ENCODE peak calls at places on chromosomes 6 and 20, in nine cellular contexts. One of them, this sample, is unnamed.

GRCh38 chr6:47477497-47478232 is at the start of gene CD2AP:
- DNase-seq in A549: peak; percentile 73
- DNase-seq in CD8-positive, alpha-beta T cell: peak; percentile 96
- DNase-seq in adrenal gland: peak; percentile 88
- DNase-seq in right lobe of liver: peak; percentile 91
- DNase-seq in thyroid gland: peak; percentile 91
- DNase-seq in foreskin fibroblast: peak; percentile 90
- DNase-seq in lower lobe of right lung: peak; percentile 89
- DNase-seq in heart right ventricle: peak; percentile 86
- DNase-seq in this sample: peak; percentile 89

GRCh38 chr6:121319112-121319553 is 15.1 kb downstream of the TBC1D32 start:
- DNase-seq in A549: peak; percentile 15
- DNase-seq in CD8-positive, alpha-beta T cell: no peak
- DNase-seq in adrenal gland: no peak
- DNase-seq in right lobe of liver: no peak
- DNase-seq in thyroid gland: no peak
- DNase-seq in foreskin fibroblast: peak; percentile 45
- DNase-seq in lower lobe of right lung: no peak
- DNase-seq in heart right ventricle: no peak
- DNase-seq in this sample: peak; percentile 30

GRCh38 chr6:77425216-77425615 is 38.1 kb downstream of the HTR1B start:
- DNase-seq in A549: no peak
- DNase-seq in CD8-positive, alpha-beta T cell: no peak
- DNase-seq in adrenal gland: no peak
- DNase-seq in right lobe of liver: no peak
- DNase-seq in thyroid gland: no peak
- DNase-seq in foreskin fibroblast: peak; percentile 28
- DNase-seq in lower lobe of right lung: no peak
- DNase-seq in heart right ventricle: no peak
- DNase-seq in this sample: no peak

GRCh38 chr6:76466286-76466685 is 393.8 kb upstream of the IMPG1 start:
- DNase-seq in A549: no peak
- DNase-seq in CD8-positive, alpha-beta T cell: no peak
- DNase-seq in adrenal gland: no peak
- DNase-seq in right lobe of liver: no peak
- DNase-seq in thyroid gland: no peak
- DNase-seq in foreskin fibroblast: no peak
- DNase-seq in lower lobe of right lung: no peak
- DNase-seq in heart right ventricle: no peak
- DNase-seq in this sample: no peak

GRCh38 chr6:20350215-20350614 is 51.5 kb upstream of the E2F3 start:
- DNase-seq in A549: no peak
- DNase-seq in CD8-positive, alpha-beta T cell: no peak
- DNase-seq in adrenal gland: no peak
- DNase-seq in right lobe of liver: no peak
- DNase-seq in thyroid gland: no peak
- DNase-seq in foreskin fibroblast: peak; percentile 17
- DNase-seq in lower lobe of right lung: no peak
- DNase-seq in heart right ventricle: no peak
- DNase-seq in this sample: peak; percentile 58

GRCh38 chr6:118783931-118784528 is 109.9 kb upstream of the ASF1A start:
- DNase-seq in A549: no peak
- DNase-seq in CD8-positive, alpha-beta T cell: no peak
- DNase-seq in adrenal gland: no peak
- DNase-seq in right lobe of liver: no peak
- DNase-seq in thyroid gland: no peak
- DNase-seq in foreskin fibroblast: peak; percentile 9
- DNase-seq in lower lobe of right lung: no peak
- DNase-seq in heart right ventricle: no peak
- DNase-seq in this sample: no peak

GRCh38 chr6:116572162-116572561 is 858 bp downstream of the RWDD1 start:
- DNase-seq in A549: peak; percentile 18
- DNase-seq in CD8-positive, alpha-beta T cell: no peak
- DNase-seq in adrenal gland: peak; percentile 57
- DNase-seq in right lobe of liver: peak; percentile 45
- DNase-seq in thyroid gland: peak; percentile 21
- DNase-seq in foreskin fibroblast: peak; percentile 71
- DNase-seq in lower lobe of right lung: no peak
- DNase-seq in heart right ventricle: no peak
- DNase-seq in this sample: peak; percentile 42

GRCh38 chr6:166530211-166531045 is 56.0 kb downstream of the RAMACL start:
- DNase-seq in A549: peak; percentile 31
- DNase-seq in CD8-positive, alpha-beta T cell: no peak
- DNase-seq in adrenal gland: no peak
- DNase-seq in right lobe of liver: no peak
- DNase-seq in thyroid gland: no peak
- DNase-seq in foreskin fibroblast: no peak
- DNase-seq in lower lobe of right lung: no peak
- DNase-seq in heart right ventricle: no peak
- DNase-seq in this sample: peak; percentile 43

GRCh38 chr20:58389324-58389967 is 417 bp downstream of the VAPB start:
- DNase-seq in A549: no peak
- DNase-seq in CD8-positive, alpha-beta T cell: peak; percentile 53
- DNase-seq in adrenal gland: peak; percentile 56
- DNase-seq in right lobe of liver: peak; percentile 50
- DNase-seq in thyroid gland: peak; percentile 41
- DNase-seq in foreskin fibroblast: peak; percentile 70
- DNase-seq in lower lobe of right lung: no peak
- DNase-seq in heart right ventricle: no peak
- DNase-seq in this sample: peak; percentile 47

GRCh38 chr6:161418458-161418945 is 144.6 kb upstream of the AGPAT4 start:
- DNase-seq in A549: no peak
- DNase-seq in CD8-positive, alpha-beta T cell: no peak
- DNase-seq in adrenal gland: peak; percentile 76
- DNase-seq in right lobe of liver: no peak
- DNase-seq in thyroid gland: no peak
- DNase-seq in foreskin fibroblast: peak; percentile 89
- DNase-seq in lower lobe of right lung: no peak
- DNase-seq in heart right ventricle: no peak
- DNase-seq in this sample: peak; percentile 82

GRCh38 chr20:53133134-53133533 is 161.0 kb downstream of the TSHZ2 start:
- DNase-seq in A549: no peak
- DNase-seq in CD8-positive, alpha-beta T cell: no peak
- DNase-seq in adrenal gland: no peak
- DNase-seq in right lobe of liver: no peak
- DNase-seq in thyroid gland: no peak
- DNase-seq in foreskin fibroblast: no peak
- DNase-seq in lower lobe of right lung: no peak
- DNase-seq in heart right ventricle: no peak
- DNase-seq in this sample: no peak

GRCh38 chr6:170291271-170292110 is 613 bp upstream of the DLL1 start:
- DNase-seq in A549: no peak
- DNase-seq in CD8-positive, alpha-beta T cell: peak; percentile 55
- DNase-seq in adrenal gland: peak; percentile 60
- DNase-seq in right lobe of liver: peak; percentile 84
- DNase-seq in thyroid gland: peak; percentile 34
- DNase-seq in foreskin fibroblast: peak; percentile 59
- DNase-seq in lower lobe of right lung: peak; percentile 68
- DNase-seq in heart right ventricle: peak; percentile 82
- DNase-seq in this sample: peak; percentile 76

GRCh38 chr20:34083137-34083536 is 28.9 kb downstream of the EIF2S2 start:
- DNase-seq in A549: no peak
- DNase-seq in CD8-positive, alpha-beta T cell: no peak
- DNase-seq in adrenal gland: peak; percentile 96
- DNase-seq in right lobe of liver: peak; percentile 52
- DNase-seq in thyroid gland: peak; percentile 88
- DNase-seq in foreskin fibroblast: peak; percentile 82
- DNase-seq in lower lobe of right lung: peak; percentile 89
- DNase-seq in heart right ventricle: peak; percentile 78
- DNase-seq in this sample: peak; percentile 88

GRCh38 chr6:2007165-2007564 is 238.2 kb downstream of the GMDS start:
- DNase-seq in A549: no peak
- DNase-seq in CD8-positive, alpha-beta T cell: no peak
- DNase-seq in adrenal gland: no peak
- DNase-seq in right lobe of liver: no peak
- DNase-seq in thyroid gland: no peak
- DNase-seq in foreskin fibroblast: no peak
- DNase-seq in lower lobe of right lung: no peak
- DNase-seq in heart right ventricle: no peak
- DNase-seq in this sample: no peak

GRCh38 chr6:2004888-2005287 is 240.5 kb downstream of the GMDS start:
- DNase-seq in A549: no peak
- DNase-seq in CD8-positive, alpha-beta T cell: no peak
- DNase-seq in adrenal gland: no peak
- DNase-seq in right lobe of liver: no peak
- DNase-seq in thyroid gland: no peak
- DNase-seq in foreskin fibroblast: no peak
- DNase-seq in lower lobe of right lung: no peak
- DNase-seq in heart right ventricle: no peak
- DNase-seq in this sample: no peak

GRCh38 chr6:2008383-2008976 is 236.9 kb downstream of the GMDS start:
- DNase-seq in A549: no peak
- DNase-seq in CD8-positive, alpha-beta T cell: no peak
- DNase-seq in adrenal gland: no peak
- DNase-seq in right lobe of liver: no peak
- DNase-seq in thyroid gland: no peak
- DNase-seq in foreskin fibroblast: peak; percentile 45
- DNase-seq in lower lobe of right lung: no peak
- DNase-seq in heart right ventricle: no peak
- DNase-seq in this sample: peak; percentile 71
- H3K4me3 ChIP-seq in A549: no peak overlapping the region
- H3K4me3 ChIP-seq in CD8-positive, alpha-beta T cell: no peak overlapping the region
- H3K4me3 ChIP-seq in adrenal gland: no peak overlapping the region
- H3K4me3 ChIP-seq in right lobe of liver: no peak overlapping the region
- H3K4me3 ChIP-seq in thyroid gland: no peak overlapping the region
- H3K4me3 ChIP-seq in foreskin fibroblast: no peak overlapping the region
- H3K4me3 ChIP-seq in lower lobe of right lung: no peak overlapping the region
- H3K4me3 ChIP-seq in heart right ventricle: no peak overlapping the region
- H3K4me3 ChIP-seq in this sample: no peak overlapping the region

DNA sequence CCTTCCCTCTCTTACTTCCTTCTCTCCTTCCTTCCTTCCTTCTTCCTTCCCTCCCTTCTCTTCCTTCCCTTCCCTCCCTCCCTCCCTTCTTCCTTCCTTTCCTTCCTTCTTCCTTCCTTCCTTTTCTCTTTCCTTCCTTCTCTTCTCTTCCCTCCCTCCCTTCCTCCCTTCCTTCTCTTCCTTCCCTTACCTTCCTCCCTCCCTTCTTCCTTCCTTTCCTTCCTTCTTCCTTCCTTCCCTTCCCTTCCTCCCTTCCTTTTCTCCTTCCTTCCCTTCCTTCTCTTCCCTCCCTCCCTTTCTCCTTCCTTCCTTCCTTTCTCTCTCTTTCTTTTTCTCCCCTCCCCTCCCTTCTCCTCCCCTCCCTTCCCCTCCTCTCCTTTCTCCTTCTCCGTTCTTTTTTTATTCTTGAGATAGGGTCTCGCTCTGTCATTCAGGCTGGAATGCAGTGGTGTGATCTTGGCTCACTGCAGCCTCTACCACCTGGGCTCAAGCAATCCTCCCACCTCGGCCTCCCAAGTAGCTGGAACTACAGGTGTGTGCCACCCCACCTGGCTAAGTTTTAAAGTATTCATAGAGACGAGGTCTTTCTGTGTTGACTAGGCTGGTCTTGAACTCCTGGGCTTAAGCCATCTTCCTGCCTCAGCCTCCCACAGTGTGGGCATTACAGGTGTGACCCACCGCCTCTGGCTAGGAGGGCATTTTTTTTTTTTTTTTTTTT is 1.1 kb upstream of the ZNF512B start:
- DNase-seq in A549: no peak
- DNase-seq in CD8-positive, alpha-beta T cell: no peak
- DNase-seq in adrenal gland: no peak
- DNase-seq in right lobe of liver: no peak
- DNase-seq in thyroid gland: no peak
- DNase-seq in foreskin fibroblast: no peak
- DNase-seq in lower lobe of right lung: no peak
- DNase-seq in heart right ventricle: no peak
- DNase-seq in this sample: no peak
- H3K4me3 ChIP-seq in A549: no peak overlapping the region
- H3K4me3 ChIP-seq in CD8-positive, alpha-beta T cell: no peak overlapping the region
- H3K4me3 ChIP-seq in adrenal gland: no peak overlapping the region
- H3K4me3 ChIP-seq in right lobe of liver: no peak overlapping the region
- H3K4me3 ChIP-seq in thyroid gland: no peak overlapping the region
- H3K4me3 ChIP-seq in foreskin fibroblast: no peak overlapping the region
- H3K4me3 ChIP-seq in lower lobe of right lung: no peak overlapping the region
- H3K4me3 ChIP-seq in heart right ventricle: no peak overlapping the region
- H3K4me3 ChIP-seq in this sample: no peak overlapping the region

GRCh38 chr6:38846361-38846760 is 131.2 kb downstream of the DNAH8 start:
- DNase-seq in A549: no peak
- DNase-seq in CD8-positive, alpha-beta T cell: no peak
- DNase-seq in adrenal gland: no peak
- DNase-seq in right lobe of liver: peak; percentile 35
- DNase-seq in thyroid gland: no peak
- DNase-seq in foreskin fibroblast: no peak
- DNase-seq in lower lobe of right lung: no peak
- DNase-seq in heart right ventricle: no peak
- DNase-seq in this sample: no peak

GRCh38 chr6:38845931-38846330 is 130.8 kb downstream of the DNAH8 start:
- DNase-seq in A549: no peak
- DNase-seq in CD8-positive, alpha-beta T cell: no peak
- DNase-seq in adrenal gland: no peak
- DNase-seq in right lobe of liver: peak; percentile 33
- DNase-seq in thyroid gland: no peak
- DNase-seq in foreskin fibroblast: no peak
- DNase-seq in lower lobe of right lung: no peak
- DNase-seq in heart right ventricle: no peak
- DNase-seq in this sample: no peak

GRCh38 chr6:38847497-38847896 is 132.4 kb downstream of the DNAH8 start:
- DNase-seq in A549: no peak
- DNase-seq in CD8-positive, alpha-beta T cell: no peak
- DNase-seq in adrenal gland: no peak
- DNase-seq in right lobe of liver: no peak
- DNase-seq in thyroid gland: no peak
- DNase-seq in foreskin fibroblast: no peak
- DNase-seq in lower lobe of right lung: no peak
- DNase-seq in heart right ventricle: no peak
- DNase-seq in this sample: no peak

GRCh38 chr6:38846844-38847243 is 131.7 kb downstream of the DNAH8 start:
- DNase-seq in A549: no peak
- DNase-seq in CD8-positive, alpha-beta T cell: no peak
- DNase-seq in adrenal gland: no peak
- DNase-seq in right lobe of liver: no peak
- DNase-seq in thyroid gland: no peak
- DNase-seq in foreskin fibroblast: peak; percentile 30
- DNase-seq in lower lobe of right lung: no peak
- DNase-seq in heart right ventricle: no peak
- DNase-seq in this sample: peak; percentile 76

DNA sequence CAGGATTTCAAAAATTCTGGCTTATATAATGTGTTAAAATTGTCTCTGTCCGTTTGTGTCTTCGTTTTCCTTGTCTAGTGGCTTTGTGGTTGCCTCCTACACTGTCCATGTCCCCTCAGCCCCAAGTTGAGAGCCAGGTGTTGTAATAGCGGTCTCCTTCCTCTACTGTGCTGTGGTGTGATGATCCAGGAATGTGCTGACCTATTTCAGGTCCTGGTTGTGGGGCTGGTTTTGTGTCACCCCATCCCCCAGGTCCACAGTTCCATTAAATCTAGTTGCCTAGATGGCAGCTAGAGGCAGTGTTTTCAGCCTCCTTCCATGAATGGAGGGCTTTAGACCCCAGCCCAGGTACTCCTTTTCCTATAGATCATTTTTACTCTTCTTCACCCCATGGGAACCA is 128.7 kb downstream of the DNAH8 start:
- DNase-seq in A549: no peak
- DNase-seq in CD8-positive, alpha-beta T cell: no peak
- DNase-seq in adrenal gland: no peak
- DNase-seq in right lobe of liver: no peak
- DNase-seq in thyroid gland: no peak
- DNase-seq in foreskin fibroblast: no peak
- DNase-seq in lower lobe of right lung: no peak
- DNase-seq in heart right ventricle: no peak
- DNase-seq in this sample: no peak
- H3K4me3 ChIP-seq in A549: no peak overlapping the region
- H3K4me3 ChIP-seq in CD8-positive, alpha-beta T cell: no peak overlapping the region
- H3K4me3 ChIP-seq in adrenal gland: no peak overlapping the region
- H3K4me3 ChIP-seq in right lobe of liver: no peak overlapping the region
- H3K4me3 ChIP-seq in thyroid gland: no peak overlapping the region
- H3K4me3 ChIP-seq in foreskin fibroblast: no peak overlapping the region
- H3K4me3 ChIP-seq in lower lobe of right lung: no peak overlapping the region
- H3K4me3 ChIP-seq in heart right ventricle: no peak overlapping the region
- H3K4me3 ChIP-seq in this sample: no peak overlapping the region

GRCh38 chr20:19756756-19757486 is 1.1 kb upstream of the RIN2 start:
- DNase-seq in A549: no peak
- DNase-seq in CD8-positive, alpha-beta T cell: no peak
- DNase-seq in adrenal gland: no peak
- DNase-seq in right lobe of liver: no peak
- DNase-seq in thyroid gland: no peak
- DNase-seq in foreskin fibroblast: no peak
- DNase-seq in lower lobe of right lung: no peak
- DNase-seq in heart right ventricle: no peak
- DNase-seq in this sample: no peak
- H3K4me3 ChIP-seq in A549: peak overlapping the region; percentile 72
- H3K4me3 ChIP-seq in CD8-positive, alpha-beta T cell: no peak overlapping the region
- H3K4me3 ChIP-seq in adrenal gland: no peak overlapping the region
- H3K4me3 ChIP-seq in right lobe of liver: peak overlapping the region; percentile 88
- H3K4me3 ChIP-seq in thyroid gland: peak overlapping the region; percentile 53
- H3K4me3 ChIP-seq in foreskin fibroblast: peak overlapping the region; percentile 98
- H3K4me3 ChIP-seq in lower lobe of right lung: peak overlapping the region; percentile 88
- H3K4me3 ChIP-seq in heart right ventricle: peak overlapping the region; percentile 68
- H3K4me3 ChIP-seq in this sample: peak overlapping the region; percentile 89